ENCODE peak calls at places on chromosomes 13 and 19, in four cellular contexts. T is thoracic aorta; U is GM12891; H is stimulated activated CD4-positive, alpha-beta T cell treated with anti-CD3 and anti-CD28 coated beads, Interleukin-4, amount 100 ng/mL, for 48 hours. M is an unnamed sample.

GRCh38 chr19:16325671-16326400 is 1.2 kb downstream of the KLF2 start:
- DNase-seq in T (no peak), U (no peak), H (no peak), M (no peak)

GRCh38 chr13:23440821-23441608 is 7.5 kb upstream of the SACS start:
- DNase-seq in T (no peak), U (no peak), H (no peak), M (no peak)

GRCh38 chr19:27774827-27775226 is 1438.1 kb downstream of the UQCRFS1 start:
- DNase-seq in T (no peak), U (no peak), H (no peak), M (no peak)

GRCh38 chr13:77318741-77319140 is 8.2 kb downstream of the MYCBP2 start:
- DNase-seq in T (no peak), U (no peak), H (no peak), M (no peak)

GRCh38 chr13:22563272-22563671 is 617.5 kb upstream of the SGCG start:
- DNase-seq in T (no peak), U (no peak), H (no peak), M (no peak)

GRCh38 chr13:65063753-65064152 is 2166.4 kb downstream of the PCDH9 start:
- DNase-seq in T (no peak), U (no peak), H (no peak), M (no peak)

GRCh38 chr13:33937373-33938087 is 119.6 kb downstream of the RFC3 start:
- DNase-seq in T (no peak), U (no peak), H (no peak), M (no peak)

GRCh38 chr13:59722580-59722900 is 441.2 kb downstream of the DIAPH3 start:
- DNase-seq in T (no peak), U (no peak), H (no peak), M (no peak)

GRCh38 chr13:80131204-80131603 is 209.7 kb downstream of the SPRY2 start:
- DNase-seq in T (peak), U (no peak), H (no peak), M (no peak)

GRCh38 chr19:46225558-46226004 is 4.0 kb upstream of the IGFL1 start:
- DNase-seq in T (no peak), U (no peak), H (no peak), M (no peak)

M was measured in DMS 273 treated with DMSO at 0.1 percent for 48 hours.